ENCODE peak calls at places on chromosome 21, in eight cellular contexts. X is H1, I is heart left ventricle, Y is K562, P is breast epithelium, K is sigmoid colon, N is right lobe of liver, O is GM12891. W is an unnamed sample.
A peak's percentile ranks its signal among the peaks of the same experiment; 100 is the strongest.

GRCh38 chr21:23452384-23453083 is 2154.7 kb downstream of the MRPL39 start:
- DNase-seq in X (peak; percentile 54), I (no peak), Y (no peak), P (no peak), K (no peak), N (no peak), O (no peak), W (peak; percentile 1)

GRCh38 chr21:21898801-21899200 is 900.6 kb downstream of the NCAM2 start:
- DNase-seq in X (no peak), I (no peak), Y (no peak), P (no peak), K (no peak), N (no peak), O (no peak), W (no peak)

GRCh38 chr21:28793043-28793442 is 199.6 kb downstream of the LTN1 start:
- DNase-seq in X (no peak), I (no peak), Y (no peak), P (no peak), K (no peak), N (no peak), O (no peak), W (peak; percentile 27)

GRCh38 chr21:31992391-31992790 is 119.6 kb downstream of the HUNK start:
- DNase-seq in X (no peak), I (no peak), Y (no peak), P (no peak), K (no peak), N (no peak), O (no peak), W (no peak)

GRCh38 chr21:35648512-35648911 is 411.8 kb downstream of the SETD4 start:
- DNase-seq in X (no peak), I (no peak), Y (no peak), P (no peak), K (no peak), N (peak; percentile 78), O (no peak), W (no peak)

GRCh38 chr21:42532466-42533181 is 19.0 kb downstream of the SLC37A1 start:
- DNase-seq in X (no peak), I (peak; percentile 76), Y (no peak), P (no peak), K (peak; percentile 87), N (peak; percentile 82), O (no peak), W (no peak)

GRCh38 chr21:37087188-37087587 is 14.1 kb downstream of the TTC3 start:
- DNase-seq in X (no peak), I (no peak), Y (no peak), P (no peak), K (no peak), N (no peak), O (no peak), W (peak; percentile 33)

GRCh38 chr21:36113647-36114428 is 21.0 kb upstream of the CBR3 start:
- DNase-seq in X (no peak), I (no peak), Y (no peak), P (no peak), K (no peak), N (peak; percentile 91), O (no peak), W (no peak)

GRCh38 chr21:37904879-37905278 is 11.4 kb downstream of the KCNJ6 start:
- DNase-seq in X (no peak), I (no peak), Y (no peak), P (no peak), K (no peak), N (no peak), O (no peak), W (no peak)

GRCh38 chr21:35521852-35522505 is 472.9 kb upstream of the RUNX1 start:
- DNase-seq in X (no peak), I (no peak), Y (no peak), P (no peak), K (no peak), N (no peak), O (no peak), W (no peak)

GRCh38 chr21:24395320-24395933 is 1211.9 kb downstream of the MRPL39 start:
- DNase-seq in X (no peak), I (no peak), Y (no peak), P (no peak), K (no peak), N (no peak), O (no peak), W (no peak)

GRCh38 chr21:29360799-29361765 is 62.4 kb downstream of the BACH1 start:
- DNase-seq in X (no peak), I (no peak), Y (no peak), P (no peak), K (no peak), N (no peak), O (no peak), W (peak; percentile 56)

GRCh38 chr21:38323721-38324591 is 67.2 kb downstream of the KCNJ15 start:
- DNase-seq in X (no peak), I (no peak), Y (no peak), P (no peak), K (no peak), N (no peak), O (no peak), W (no peak)

GRCh38 chr21:35974801-35975200 is 85.5 kb downstream of the SETD4 start:
- DNase-seq in X (no peak), I (no peak), Y (no peak), P (no peak), K (no peak), N (no peak), O (no peak), W (no peak)

GRCh38 chr21:36696390-36696639 is 2.6 kb upstream of the SIM2 start:
- DNase-seq in X (no peak), I (no peak), Y (no peak), P (no peak), K (no peak), N (no peak), O (no peak), W (no peak)

GRCh38 chr21:31459457-31459856 is 115.4 kb upstream of the TIAM1 start:
- DNase-seq in X (no peak), I (no peak), Y (peak; percentile 45), P (no peak), K (no peak), N (no peak), O (no peak), W (no peak)

GRCh38 chr21:28334407-28334806 is 658.3 kb downstream of the LTN1 start:
- DNase-seq in X (no peak), I (no peak), Y (no peak), P (no peak), K (no peak), N (no peak), O (no peak), W (no peak)

DNA sequence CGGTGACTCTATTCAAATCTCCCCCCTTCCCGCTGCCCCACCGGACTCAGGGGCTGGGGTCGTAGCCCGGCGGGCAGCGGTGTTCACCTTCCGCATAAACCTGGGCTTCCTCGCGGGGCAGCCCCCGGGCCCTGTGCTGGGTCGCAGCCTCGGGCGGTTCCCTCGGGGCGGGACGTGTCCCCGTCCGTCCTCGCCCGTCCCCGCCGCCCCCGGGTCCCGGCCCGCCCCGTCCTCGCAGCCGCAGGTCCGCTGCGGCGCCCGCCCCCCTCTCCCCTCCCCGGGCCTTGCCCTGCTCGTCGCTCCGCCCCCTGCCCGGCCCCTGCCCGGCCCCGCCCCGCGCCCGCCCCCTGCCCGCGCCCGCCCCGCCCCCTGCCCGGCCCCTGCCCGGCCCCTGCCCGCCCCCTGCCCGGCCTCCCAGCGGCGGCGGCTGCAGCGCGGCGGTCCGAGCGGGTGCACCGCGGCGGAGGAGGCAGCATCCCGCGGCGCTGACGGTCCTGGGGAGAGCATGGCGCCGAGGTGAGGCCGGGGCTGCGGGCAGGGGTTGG is at the start of gene COL18A1:
- DNase-seq in X (no peak), I (peak; percentile 84), Y (peak; percentile 99), P (no peak), K (peak; percentile 85), N (peak; percentile 72), O (peak; percentile 61), W (peak; percentile 82)
- TF ChIP-seq POLR2A in X (no peak), I (no peak), Y (no peak), P (no peak), K (no peak), N (no peak), O (no peak), W (no peak)

DNA sequence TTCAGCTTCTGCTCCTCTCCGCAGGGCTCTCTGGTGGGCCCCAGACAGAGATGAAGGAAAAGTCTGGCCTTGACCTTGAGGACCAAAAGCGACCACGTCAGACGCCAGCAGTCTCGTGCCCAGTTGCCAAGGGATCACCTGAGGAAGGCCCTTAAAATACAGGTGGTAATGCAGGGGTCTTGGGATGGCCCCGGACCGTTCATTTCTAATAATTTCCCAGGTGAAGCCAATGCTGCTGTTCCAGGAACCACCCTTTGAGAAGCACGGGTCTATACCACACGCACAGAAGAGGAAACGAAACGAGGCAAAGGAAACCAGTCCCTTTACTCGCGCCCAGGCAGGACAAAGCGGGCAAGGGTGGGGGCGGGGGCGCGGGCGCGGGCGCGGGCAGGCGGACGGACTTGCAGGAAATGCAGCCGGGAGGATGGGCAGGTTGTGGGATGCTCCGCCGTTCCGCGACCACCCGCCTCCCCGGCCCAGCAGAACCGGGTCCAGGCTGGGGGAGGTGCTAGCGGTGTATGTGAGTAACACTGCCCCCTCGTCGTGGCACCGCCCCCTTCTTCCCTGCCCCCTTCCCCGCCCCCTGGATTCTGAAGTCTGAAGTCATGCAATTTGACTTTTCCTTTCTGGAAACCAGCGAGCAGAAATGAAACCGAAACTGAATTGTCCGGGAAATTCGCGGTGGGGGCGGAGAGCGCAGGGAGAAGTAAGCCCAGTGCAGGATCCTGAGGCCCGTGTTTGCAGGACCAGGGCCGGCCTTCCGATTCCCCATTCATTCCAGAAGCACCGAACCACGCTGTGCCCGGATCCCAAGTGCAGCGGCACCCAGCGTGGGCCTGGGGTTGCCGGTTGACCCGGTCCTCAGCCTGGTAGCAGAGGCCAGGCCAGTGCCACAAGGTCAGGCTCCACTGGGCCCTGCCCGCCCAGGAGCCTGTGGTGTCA is 5.8 kb upstream of the MX1 start:
- DNase-seq in X (peak; percentile 46), I (peak; percentile 84), Y (peak; percentile 48), P (peak; percentile 72), K (peak; percentile 92), N (peak; percentile 84), O (peak; percentile 42), W (peak; percentile 70)
- TF ChIP-seq POLR2A in X (no peak), I (no peak), Y (no peak), P (no peak), K (no peak), N (peak; percentile 57), O (no peak), W (no peak)

GRCh38 chr21:33412832-33413519 is 9.8 kb downstream of the IFNGR2 start:
- DNase-seq in X (no peak), I (no peak), Y (no peak), P (no peak), K (no peak), N (peak; percentile 77), O (no peak), W (no peak)
- TF ChIP-seq POLR2A in X (no peak), I (no peak), Y (no peak), P (no peak), K (no peak), N (peak; percentile 26), O (peak; percentile 26), W (no peak)

DNA sequence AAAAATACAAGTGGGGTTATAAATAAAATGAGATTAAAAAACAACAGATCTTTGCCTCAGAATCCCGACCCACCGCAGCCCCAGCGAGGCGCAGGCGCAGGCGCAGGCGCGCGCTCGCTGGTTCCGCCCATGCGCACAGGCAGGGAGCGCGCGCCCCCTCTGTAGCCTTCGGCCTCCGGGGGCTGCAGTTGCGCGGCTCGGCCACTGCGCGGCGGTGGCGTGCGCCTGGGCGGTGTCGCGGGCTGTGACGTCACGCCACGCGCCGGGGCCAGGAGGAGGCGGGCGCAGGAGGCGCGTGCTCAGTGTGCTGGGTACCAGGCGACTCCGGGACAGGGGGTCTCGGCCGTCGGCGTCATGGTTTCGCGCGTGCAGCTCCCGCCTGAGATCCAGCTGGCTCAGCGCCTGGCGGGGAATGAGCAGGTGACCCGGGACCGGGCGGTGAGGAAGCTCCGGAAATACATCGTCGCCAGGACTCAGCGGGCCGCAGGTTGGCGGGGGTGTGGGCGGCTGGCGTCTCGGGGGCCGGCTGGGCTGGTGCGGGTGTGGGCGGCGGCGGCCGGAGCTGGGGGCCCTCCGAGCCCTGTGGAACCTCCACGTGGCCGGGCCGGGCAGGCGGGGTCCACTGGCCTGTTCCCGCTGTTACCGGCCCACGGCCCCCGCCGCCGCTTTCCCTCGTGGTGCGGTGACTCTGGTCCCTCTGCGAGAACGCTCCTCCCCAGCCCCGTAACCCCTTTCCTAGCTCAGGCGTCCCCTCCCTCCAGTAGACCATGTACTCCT is at the start of gene RRP1:
- DNase-seq in X (peak; percentile 69), I (peak; percentile 97), Y (peak; percentile 97), P (peak; percentile 86), K (peak; percentile 94), N (peak; percentile 92), O (peak; percentile 99), W (peak; percentile 97)
- TF ChIP-seq POLR2A in X (peak; percentile 76), I (peak; percentile 90), Y (peak; percentile 92), P (peak; percentile 12), K (peak; percentile 44), N (peak; percentile 73), O (peak; percentile 83), W (peak; percentile 77)